ENCODE peak calls at places on chromosomes 13 and 19, in seven cellular contexts. G is heart left ventricle; F is nephron progenitor cell; D is activated naive CD8-positive, alpha-beta T cell treated with anti-CD3 and anti-CD28 coated beads for 36 hours; B is WTC11; N is cortex of kidney; M is iris pigment epithelial cell. P is an unnamed sample.

GRCh38 chr13:111480976-111481375 is 160.5 kb downstream of the TEX29 start:
- DNase-seq in G (no peak), F (no peak), D (no peak), B (no peak), N (no peak), M (no peak), P (no peak)

GRCh38 chr13:28753208-28753892 is 34.6 kb upstream of the SLC46A3 start:
- DNase-seq in G (peak), F (no peak), D (no peak), B (peak), N (no peak), M (peak), P (peak)

GRCh38 chr13:37868691-37869505 is 674 bp downstream of the TRPC4 start:
- DNase-seq in G (no peak), F (peak), D (no peak), B (peak), N (no peak), M (peak), P (peak)

GRCh38 chr13:20340759-20341161 is 108.6 kb upstream of the GJB6 start:
- DNase-seq in G (no peak), F (no peak), D (no peak), B (no peak), N (no peak), M (no peak), P (peak)

GRCh38 chr13:98571955-98572662 is 4.8 kb downstream of the STK24 start:
- DNase-seq in G (peak), F (no peak), D (no peak), B (no peak), N (no peak), M (peak), P (no peak)

GRCh38 chr19:19064811-19065745 is 1.3 kb downstream of the SLC25A42 start:
- DNase-seq in G (peak), F (peak), D (peak), B (peak), N (no peak), M (peak), P (no peak)

GRCh38 chr19:13303381-13304129 is 153.3 kb downstream of the IER2 start:
- DNase-seq in G (no peak), F (no peak), D (no peak), B (no peak), N (no peak), M (no peak), P (no peak)

GRCh38 chr13:99367106-99367616 is 60.0 kb upstream of the GPR183 start:
- DNase-seq in G (peak), F (no peak), D (no peak), B (no peak), N (no peak), M (no peak), P (no peak)

GRCh38 chr13:44068737-44069136 is 189.0 kb downstream of the LACC1 start:
- DNase-seq in G (no peak), F (no peak), D (no peak), B (no peak), N (no peak), M (peak), P (peak)

GRCh38 chr13:114070098-114070799 is 62.2 kb downstream of the RASA3 start:
- DNase-seq in G (peak), F (no peak), D (no peak), B (no peak), N (no peak), M (no peak), P (no peak)

GRCh38 chr19:41784337-41785239 is 11.8 kb upstream of the CEACAM3 start:
- DNase-seq in G (no peak), F (no peak), D (no peak), B (no peak), N (no peak), M (no peak), P (no peak)

GRCh38 chr19:6947745-6948144 is 60.4 kb downstream of the ADGRE1 start:
- DNase-seq in G (peak), F (no peak), D (peak), B (no peak), N (no peak), M (peak), P (no peak)